ENCODE peak calls at places on chromosomes 1 and 21, in nine cellular contexts. L is activated CD4-positive, alpha-beta T cell treated with anti-CD3 and anti-CD28 coated beads, Interleukin-2, amount 50 U/mL, for 1 hour; Q is thoracic aorta; Y is neural crest cell; A is posterior cingulate gyrus; N is stimulated activated CD4-positive, alpha-beta T cell treated with anti-CD3 and anti-CD28 coated beads, Interleukin-1b, Interleukin-23, amount 100 ng/mL, for 24 hours; K is fibroblast of pulmonary artery; P is activated CD8-positive, alpha-beta memory T cell treated with anti-CD3 and anti-CD28 coated beads for 48 hours; I is breast epithelium. C is an unnamed sample.
A peak's percentile ranks its signal among the peaks of the same experiment; 100 is the strongest.

GRCh38 chr1:36339615-36340014 is 16.2 kb upstream of the EVA1B start:
- DNase-seq in P (no peak), A (no peak), K (no peak), Q (no peak), N (no peak), Y (no peak), I (no peak), L (no peak), C (no peak)

GRCh38 chr1:14184346-14184963 is 414.0 kb upstream of the KAZN start:
- DNase-seq in Q (no peak), K (no peak), N (no peak), L (no peak), Y (no peak), I (no peak), P (no peak), A (no peak), C (no peak)

GRCh38 chr1:160124709-160125478 is 9.3 kb downstream of the ATP1A2 start:
- DNase-seq in Y (no peak), N (no peak), A (no peak), L (no peak), Q (no peak), P (no peak), I (peak; percentile 29), K (peak; percentile 53), C (peak; percentile 37)

GRCh38 chr21:33994373-33994772 is 78.8 kb upstream of the ATP5PO start:
- DNase-seq in K (no peak), Q (no peak), P (no peak), N (no peak), L (no peak), Y (no peak), A (no peak), I (no peak), C (no peak)

GRCh38 chr1:230308039-230308438 is 118.1 kb downstream of the PGBD5 start:
- DNase-seq in I (peak; percentile 85), Y (no peak), A (no peak), Q (no peak), K (peak; percentile 98), N (no peak), P (no peak), L (no peak), C (peak; percentile 90)

GRCh38 chr1:51303751-51304196 is 26.6 kb downstream of the TTC39A start:
- DNase-seq in A (no peak), P (peak; percentile 24), I (no peak), Y (no peak), Q (no peak), N (peak; percentile 15), L (no peak), K (peak; percentile 72), C (no peak)

GRCh38 chr1:212975607-212975918 is 25.2 kb downstream of the VASH2 start:
- DNase-seq in A (no peak), Q (no peak), K (no peak), Y (no peak), N (no peak), L (no peak), P (no peak), I (no peak), C (no peak)

GRCh38 chr1:178612261-178612660 is 99.4 kb downstream of the TEX35 start:
- DNase-seq in P (no peak), A (no peak), Q (no peak), K (peak; percentile 76), Y (no peak), N (no peak), L (no peak), I (no peak), C (no peak)

GRCh38 chr1:114671011-114671938 is 1.4 kb upstream of the DENND2C start:
- DNase-seq in I (no peak), L (no peak), N (no peak), K (peak; percentile 31), P (no peak), Q (no peak), A (no peak), Y (no peak), C (no peak)

GRCh38 chr1:109546311-109547109 is 1.9 kb upstream of the GNAI3 start:
- DNase-seq in Q (peak; percentile 86), K (peak; percentile 92), N (peak; percentile 84), P (peak; percentile 52), L (peak; percentile 90), I (peak; percentile 87), A (peak; percentile 86), Y (peak; percentile 97), C (no peak)

GRCh38 chr21:28454978-28455600 is 537.6 kb downstream of the LTN1 start:
- DNase-seq in Q (no peak), A (no peak), K (no peak), P (no peak), N (no peak), L (no peak), Y (no peak), I (no peak), C (no peak)

GRCh38 chr1:119001181-119002018 is 13.3 kb upstream of the TBX15 start:
- DNase-seq in K (peak; percentile 42), L (no peak), A (no peak), Q (no peak), P (no peak), I (no peak), N (no peak), Y (no peak), C (no peak)

GRCh38 chr1:25797939-25798338 is 2.1 kb upstream of the SELENON start:
- DNase-seq in N (no peak), K (peak; percentile 32), L (peak; percentile 39), Q (no peak), A (no peak), P (no peak), I (no peak), Y (peak; percentile 42), C (peak; percentile 52)

GRCh38 chr1:69305621-69306020 is 262.1 kb upstream of the LRRC7 start:
- DNase-seq in I (no peak), Q (no peak), N (no peak), K (no peak), Y (no peak), A (no peak), P (no peak), L (no peak), C (no peak)

GRCh38 chr1:220881918-220882891 is 3.0 kb downstream of the HLX start:
- DNase-seq in P (no peak), A (no peak), N (no peak), Q (no peak), Y (no peak), L (no peak), I (no peak), K (peak; percentile 80), C (peak; percentile 53)

GRCh38 chr1:107662976-107663375 is 302.0 kb downstream of the VAV3 start:
- DNase-seq in L (no peak), Q (no peak), P (no peak), Y (no peak), A (no peak), K (no peak), I (no peak), N (no peak), C (no peak)

GRCh38 chr21:36688324-36688723 is 10.6 kb upstream of the SIM2 start:
- DNase-seq in L (no peak), Q (no peak), A (no peak), I (no peak), Y (no peak), N (no peak), P (no peak), K (no peak), C (no peak)

GRCh38 chr1:26276432-26276838 is 3.5 kb upstream of the SH3BGRL3 start:
- DNase-seq in Q (no peak), Y (no peak), I (no peak), P (no peak), L (no peak), K (no peak), N (no peak), A (no peak), C (no peak)

GRCh38 chr1:201530741-201531521 is 8.0 kb upstream of the NAV1 start:
- DNase-seq in Y (peak; percentile 85), A (peak; percentile 88), P (no peak), K (peak; percentile 88), I (peak; percentile 73), N (no peak), Q (no peak), L (no peak), C (peak; percentile 78)

GRCh38 chr1:184370850-184371249 is 16.0 kb upstream of the C1orf21 start:
- DNase-seq in L (no peak), Q (no peak), P (no peak), Y (no peak), N (no peak), I (no peak), A (no peak), K (no peak), C (no peak)

GRCh38 chr1:29211086-29212030 is 19.4 kb downstream of the MECR start:
- DNase-seq in L (no peak), I (no peak), K (no peak), Q (no peak), N (no peak), Y (no peak), P (no peak), A (no peak), C (no peak)

GRCh38 chr1:41882068-41882477 is 36.6 kb downstream of the HIVEP3 start:
- DNase-seq in K (no peak), P (no peak), L (no peak), Y (no peak), Q (no peak), N (no peak), I (peak; percentile 48), A (no peak), C (no peak)

GRCh38 chr21:41953249-41953830 is 478 bp downstream of the C2CD2 start:
- DNase-seq in P (no peak), K (no peak), I (no peak), Q (no peak), N (no peak), A (no peak), L (no peak), Y (no peak), C (no peak)

GRCh38 chr1:167465751-167466150 is 52.6 kb downstream of the CD247 start:
- DNase-seq in L (no peak), Y (no peak), Q (no peak), A (no peak), P (no peak), K (no peak), N (no peak), I (no peak), C (no peak)

GRCh38 chr1:60634106-60634505 is 448.3 kb upstream of the NFIA start:
- DNase-seq in P (no peak), A (no peak), I (no peak), N (no peak), Y (no peak), K (no peak), Q (no peak), L (no peak), C (no peak)

GRCh38 chr1:66940968-66941367 is 16.2 kb downstream of the MIER1 start:
- DNase-seq in A (no peak), K (peak; percentile 42), L (no peak), N (no peak), Y (no peak), Q (no peak), P (no peak), I (no peak), C (no peak)

GRCh38 chr1:34165422-34165921 is 442 bp upstream of the CSMD2 start:
- DNase-seq in N (no peak), K (no peak), P (no peak), Q (no peak), Y (no peak), I (no peak), A (no peak), L (no peak), C (no peak)

GRCh38 chr1:101108123-101108522 is 82.5 kb upstream of the DPH5 start:
- DNase-seq in A (no peak), N (no peak), I (no peak), P (no peak), K (no peak), L (no peak), Q (no peak), Y (no peak), C (no peak)

C was measured in upper lobe of left lung.